ENCODE peak calls at places on chromosomes 12 and 14, in five cellular contexts. Z, P, O, C and H are unnamed samples.

GRCh38 chr12:124774054-124774461 is 89.6 kb downstream of the SCARB1 start:
- DNase-seq in O (no peak), C (no peak), Z (no peak), P (no peak), H (no peak)

GRCh38 chr12:46389130-46389616 is 16.6 kb upstream of the SLC38A2 start:
- DNase-seq in C (no peak), O (no peak), Z (no peak), P (no peak), H (no peak)

GRCh38 chr12:47717443-47718193 is 7.7 kb downstream of the ENDOU start:
- DNase-seq in P (peak; percentile 93), Z (peak; percentile 42), C (no peak), O (peak; percentile 83), H (peak; percentile 90)

GRCh38 chr14:23950411-23951135 is 3.0 kb upstream of the DHRS4 start:
- DNase-seq in P (no peak), O (no peak), Z (no peak), C (no peak), H (no peak)

GRCh38 chr14:50667491-50668007 is 557 bp downstream of the SAV1 start:
- DNase-seq in P (peak; percentile 74), Z (no peak), C (no peak), O (no peak), H (peak; percentile 45)

GRCh38 chr14:95065411-95065810 is 91.9 kb downstream of the DICER1 start:
- DNase-seq in O (no peak), C (no peak), P (no peak), Z (no peak), H (no peak)

GRCh38 chr12:65634626-65635331 is 189.5 kb upstream of the HMGA2 start:
- DNase-seq in O (peak; percentile 85), P (no peak), Z (peak; percentile 23), C (no peak), H (no peak)

GRCh38 chr12:87801860-87802720 is 227.1 kb downstream of the C12orf50 start:
- DNase-seq in O (peak; percentile 57), C (no peak), Z (no peak), P (no peak), H (no peak)

GRCh38 chr12:10363665-10363921 is 26.2 kb downstream of the KLRK1 start:
- DNase-seq in P (no peak), O (no peak), C (no peak), Z (no peak), H (no peak)

GRCh38 chr14:95525999-95526398 is 8.9 kb upstream of the GLRX5 start:
- DNase-seq in P (peak; percentile 13), O (no peak), Z (no peak), C (no peak), H (no peak)

GRCh38 chr12:5070090-5070489 is 26.4 kb downstream of the KCNA5 start:
- DNase-seq in C (no peak), O (no peak), P (no peak), Z (no peak), H (no peak)

GRCh38 chr12:71069317-71069716 is 88.5 kb downstream of the TSPAN8 start:
- DNase-seq in Z (no peak), P (no peak), C (no peak), O (no peak), H (no peak)

GRCh38 chr12:47023944-47024343 is 55.5 kb upstream of the PCED1B start:
- DNase-seq in O (no peak), Z (no peak), P (no peak), C (no peak), H (no peak)

GRCh38 chr14:86897704-86898513 is 1095.1 kb downstream of the GALC start:
- DNase-seq in C (no peak), O (no peak), P (no peak), Z (peak; percentile 82), H (no peak)

GRCh38 chr12:123063535-123063934 is 83.1 kb downstream of the ARL6IP4 start:
- DNase-seq in C (no peak), P (peak; percentile 89), O (peak; percentile 48), Z (peak; percentile 39), H (peak; percentile 79)

GRCh38 chr14:94079891-94080605 is 954 bp downstream of the DDX24 start:
- DNase-seq in P (no peak), O (no peak), C (no peak), Z (peak; percentile 11), H (no peak)

GRCh38 chr14:23068792-23069412 is 11.6 kb upstream of the CDH24 start:
- DNase-seq in P (peak; percentile 96), C (peak; percentile 67), Z (peak; percentile 98), O (peak; percentile 94), H (peak; percentile 76)

GRCh38 chr12:668092-668481 is 4.8 kb upstream of the NINJ2 start:
- DNase-seq in Z (no peak), P (peak; percentile 40), C (no peak), O (no peak), H (no peak)

GRCh38 chr12:101777476-101777875 is 38.2 kb upstream of the SYCP3 start:
- DNase-seq in O (no peak), P (no peak), Z (no peak), C (no peak), H (no peak)

GRCh38 chr14:23513005-23513412 is 38.6 kb downstream of the ZFHX2 start:
- DNase-seq in P (no peak), C (no peak), Z (no peak), O (no peak), H (no peak)

GRCh38 chr14:69820991-69821390 is 23.9 kb upstream of the SLC10A1 start:
- DNase-seq in Z (no peak), C (no peak), P (no peak), O (no peak), H (no peak)

GRCh38 chr12:30753233-30753632 is 1.5 kb downstream of the CAPRIN2 start:
- DNase-seq in O (peak; percentile 60), C (no peak), Z (peak; percentile 56), P (peak; percentile 68), H (peak; percentile 50)

GRCh38 chr12:57606821-57607220 is 2.2 kb downstream of the DTX3 start:
- DNase-seq in C (no peak), Z (no peak), O (no peak), P (no peak), H (no peak)

GRCh38 chr14:39492267-39492666 is 60.0 kb upstream of the FBXO33 start:
- DNase-seq in O (peak; percentile 14), C (no peak), Z (no peak), P (no peak), H (no peak)

GRCh38 chr12:98771811-98772752 is 127.0 kb downstream of the APAF1 start:
- DNase-seq in P (no peak), Z (no peak), O (no peak), C (no peak), H (no peak)

GRCh38 chr14:105894978-105895881 is 368.8 kb downstream of the TMEM121 start:
- DNase-seq in Z (no peak), O (no peak), C (no peak), P (no peak), H (no peak)

GRCh38 chr12:99918003-99918402 is 66.7 kb downstream of the ANKS1B start:
- DNase-seq in C (no peak), Z (no peak), P (no peak), O (no peak), H (no peak)

GRCh38 chr14:84340938-84341337 is 1189.0 kb upstream of the FLRT2 start:
- DNase-seq in P (no peak), O (no peak), Z (no peak), C (no peak), H (no peak)

GRCh38 chr12:68759852-68760251 is 13.9 kb downstream of the SLC35E3 start:
- DNase-seq in P (no peak), O (no peak), Z (no peak), C (no peak), H (no peak)
- TF ChIP-seq JUNB in P (no peak), O (no peak), Z (no peak), C (no peak), H (no peak)

DNA sequence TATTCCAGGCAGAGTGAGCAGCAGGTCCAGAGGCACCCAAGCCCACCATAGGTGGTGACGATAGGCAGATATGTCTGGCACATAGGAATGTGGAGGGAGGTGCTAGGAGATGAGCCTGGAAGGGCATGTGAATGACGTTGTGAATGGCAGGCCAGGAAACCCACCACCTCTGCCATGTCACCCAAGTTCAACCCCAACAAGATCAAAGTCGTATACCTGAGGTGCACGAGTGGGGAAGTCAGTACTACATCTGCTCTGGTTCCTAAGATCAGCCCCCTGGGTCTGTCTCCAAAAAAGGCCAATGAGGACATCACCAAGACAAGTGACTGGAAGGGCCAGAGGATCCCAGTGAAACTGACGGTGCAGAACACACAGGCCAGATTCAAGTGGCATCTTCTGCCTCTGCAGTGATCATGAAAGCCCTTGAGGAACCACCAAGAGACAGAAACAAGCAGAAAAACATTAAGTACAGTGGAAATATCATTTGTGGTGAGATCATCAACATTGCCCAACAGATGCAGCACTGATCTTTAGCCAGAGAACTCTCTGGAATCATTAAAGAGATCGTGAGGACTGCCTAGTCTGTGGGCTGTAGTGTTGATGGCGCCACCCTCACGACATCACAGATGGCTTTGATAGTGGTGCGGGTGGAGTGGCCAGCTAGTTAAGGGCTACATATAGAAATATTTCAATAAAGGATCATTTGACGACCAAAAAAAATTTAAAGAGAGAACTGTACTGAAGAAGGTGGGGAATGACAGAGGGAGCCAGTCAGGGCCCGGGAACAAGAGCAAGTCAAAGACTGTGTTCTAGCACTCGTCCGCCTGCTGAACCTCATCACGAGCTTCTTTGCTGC is 99.7 kb downstream of the ZFP36L1 start:
- DNase-seq in O (no peak), C (no peak), Z (no peak), P (no peak), H (no peak)
- TF ChIP-seq JUNB in O (no peak), C (no peak), Z (no peak), P (no peak), H (no peak)

DNA sequence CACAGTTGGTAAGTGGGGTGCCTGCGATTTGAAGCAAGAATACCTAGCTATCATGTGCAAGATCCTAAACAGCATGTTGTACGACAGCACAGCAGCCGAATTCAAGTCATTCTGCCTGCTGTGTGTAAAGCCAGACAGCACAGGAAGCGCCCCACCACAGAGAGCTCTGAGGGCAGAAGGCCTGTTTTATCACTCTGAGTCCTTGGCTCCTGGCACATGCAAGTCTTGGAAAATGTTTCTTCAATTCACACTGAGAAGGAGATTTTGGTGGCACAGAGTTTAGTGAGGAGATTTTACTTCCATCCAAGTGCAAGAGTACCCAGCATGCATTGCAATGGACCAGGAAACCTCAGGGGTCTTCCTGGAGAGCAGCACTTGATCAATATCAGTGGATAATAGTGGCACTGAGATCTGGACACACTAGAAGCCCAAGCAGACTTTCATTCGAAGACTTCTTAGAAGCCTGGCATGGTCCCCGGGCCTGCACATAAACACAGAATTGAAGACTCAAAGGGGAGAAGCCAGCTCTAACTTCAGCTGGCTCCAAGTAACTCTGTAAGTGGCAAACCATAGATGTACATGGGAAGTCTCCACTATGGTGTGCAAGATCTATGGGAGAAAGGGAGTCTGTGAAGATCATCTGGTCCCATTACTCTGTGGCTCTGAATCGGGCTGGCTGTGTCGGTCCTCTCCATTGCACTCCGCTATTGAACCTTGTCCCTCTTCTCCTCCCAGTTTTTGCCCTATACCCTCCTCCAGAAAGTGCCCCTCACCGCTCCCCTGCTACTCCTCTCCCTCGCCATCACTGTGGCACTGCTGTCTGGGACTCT is 1.6 kb upstream of the KRT1 start:
- DNase-seq in P (no peak), C (no peak), O (no peak), Z (no peak), H (no peak)
- TF ChIP-seq JUNB in P (no peak), C (no peak), O (no peak), Z (no peak), H (no peak)

GRCh38 chr12:121240484-121241202 is 30.7 kb downstream of the P2RX4 start:
- DNase-seq in O (no peak), C (no peak), Z (no peak), P (peak; percentile 66), H (peak; percentile 33)
- TF ChIP-seq JUNB in O (no peak), C (no peak), Z (no peak), P (no peak), H (no peak)